ENCODE peak calls at places on chromosomes 3 and 15, in eight cellular contexts. One of them, this sample, is unnamed.

GRCh38 chr3:151391715-151392114 is 7.2 kb upstream of the P2RY12 start:
- ATAC-seq in upper lobe of right lung: no peak
- ATAC-seq in T-cell: no peak
- ATAC-seq in RWPE2: no peak
- ATAC-seq in Right ventricle myocardium inferior: no peak
- ATAC-seq in body of pancreas: no peak
- ATAC-seq in naive thymus-derived CD4-positive, alpha-beta T cell: no peak
- ATAC-seq in Right ventricle myocardium superior: no peak
- ATAC-seq in this sample: no peak

GRCh38 chr15:68252925-68253534 is 23.5 kb upstream of the CLN6 start:
- ATAC-seq in upper lobe of right lung: peak
- ATAC-seq in T-cell: peak
- ATAC-seq in RWPE2: peak
- ATAC-seq in Right ventricle myocardium inferior: peak
- ATAC-seq in body of pancreas: peak
- ATAC-seq in naive thymus-derived CD4-positive, alpha-beta T cell: peak
- ATAC-seq in Right ventricle myocardium superior: peak
- ATAC-seq in this sample: peak

GRCh38 chr3:71726106-71726505 is 904 bp upstream of the EIF4E3 start:
- ATAC-seq in upper lobe of right lung: no peak
- ATAC-seq in T-cell: peak
- ATAC-seq in RWPE2: no peak
- ATAC-seq in Right ventricle myocardium inferior: no peak
- ATAC-seq in body of pancreas: no peak
- ATAC-seq in naive thymus-derived CD4-positive, alpha-beta T cell: peak
- ATAC-seq in Right ventricle myocardium superior: no peak
- ATAC-seq in this sample: no peak

GRCh38 chr3:55337641-55338174 is 149.4 kb downstream of the WNT5A start:
- ATAC-seq in upper lobe of right lung: no peak
- ATAC-seq in T-cell: no peak
- ATAC-seq in RWPE2: no peak
- ATAC-seq in Right ventricle myocardium inferior: no peak
- ATAC-seq in body of pancreas: no peak
- ATAC-seq in naive thymus-derived CD4-positive, alpha-beta T cell: no peak
- ATAC-seq in Right ventricle myocardium superior: no peak
- ATAC-seq in this sample: no peak

GRCh38 chr3:46353090-46353489 is 821 bp upstream of the CCR2 start:
- ATAC-seq in upper lobe of right lung: no peak
- ATAC-seq in T-cell: no peak
- ATAC-seq in RWPE2: no peak
- ATAC-seq in Right ventricle myocardium inferior: no peak
- ATAC-seq in body of pancreas: no peak
- ATAC-seq in naive thymus-derived CD4-positive, alpha-beta T cell: no peak
- ATAC-seq in Right ventricle myocardium superior: no peak
- ATAC-seq in this sample: no peak

GRCh38 chr15:75989045-75989444 is 23.2 kb downstream of the NRG4 start:
- ATAC-seq in upper lobe of right lung: no peak
- ATAC-seq in T-cell: no peak
- ATAC-seq in RWPE2: no peak
- ATAC-seq in Right ventricle myocardium inferior: no peak
- ATAC-seq in body of pancreas: no peak
- ATAC-seq in naive thymus-derived CD4-positive, alpha-beta T cell: no peak
- ATAC-seq in Right ventricle myocardium superior: no peak
- ATAC-seq in this sample: no peak

GRCh38 chr3:66386011-66386924 is 114.6 kb downstream of the LRIG1 start:
- ATAC-seq in upper lobe of right lung: no peak
- ATAC-seq in T-cell: no peak
- ATAC-seq in RWPE2: no peak
- ATAC-seq in Right ventricle myocardium inferior: no peak
- ATAC-seq in body of pancreas: no peak
- ATAC-seq in naive thymus-derived CD4-positive, alpha-beta T cell: no peak
- ATAC-seq in Right ventricle myocardium superior: no peak
- ATAC-seq in this sample: no peak

GRCh38 chr15:81166949-81167816 is 29.5 kb upstream of the IL16 start:
- ATAC-seq in upper lobe of right lung: peak
- ATAC-seq in T-cell: no peak
- ATAC-seq in RWPE2: peak
- ATAC-seq in Right ventricle myocardium inferior: peak
- ATAC-seq in body of pancreas: no peak
- ATAC-seq in naive thymus-derived CD4-positive, alpha-beta T cell: no peak
- ATAC-seq in Right ventricle myocardium superior: peak
- ATAC-seq in this sample: peak

GRCh38 chr15:89531796-89532537 is 35.6 kb upstream of the RHCG start:
- ATAC-seq in upper lobe of right lung: no peak
- ATAC-seq in T-cell: no peak
- ATAC-seq in RWPE2: peak
- ATAC-seq in Right ventricle myocardium inferior: no peak
- ATAC-seq in body of pancreas: no peak
- ATAC-seq in naive thymus-derived CD4-positive, alpha-beta T cell: no peak
- ATAC-seq in Right ventricle myocardium superior: no peak
- ATAC-seq in this sample: no peak

GRCh38 chr3:170154569-170155143 is 26.9 kb downstream of the PHC3 start:
- ATAC-seq in upper lobe of right lung: no peak
- ATAC-seq in T-cell: peak
- ATAC-seq in RWPE2: no peak
- ATAC-seq in Right ventricle myocardium inferior: no peak
- ATAC-seq in body of pancreas: no peak
- ATAC-seq in naive thymus-derived CD4-positive, alpha-beta T cell: peak
- ATAC-seq in Right ventricle myocardium superior: peak
- ATAC-seq in this sample: no peak

GRCh38 chr3:9448643-9449042 is 51.2 kb downstream of the SETD5 start:
- ATAC-seq in upper lobe of right lung: no peak
- ATAC-seq in T-cell: no peak
- ATAC-seq in RWPE2: no peak
- ATAC-seq in Right ventricle myocardium inferior: no peak
- ATAC-seq in body of pancreas: no peak
- ATAC-seq in naive thymus-derived CD4-positive, alpha-beta T cell: no peak
- ATAC-seq in Right ventricle myocardium superior: no peak
- ATAC-seq in this sample: no peak

GRCh38 chr15:75694241-75695182 is 18.1 kb downstream of the CSPG4 start:
- ATAC-seq in upper lobe of right lung: peak
- ATAC-seq in T-cell: no peak
- ATAC-seq in RWPE2: peak
- ATAC-seq in Right ventricle myocardium inferior: peak
- ATAC-seq in body of pancreas: peak
- ATAC-seq in naive thymus-derived CD4-positive, alpha-beta T cell: peak
- ATAC-seq in Right ventricle myocardium superior: peak
- ATAC-seq in this sample: peak